ENCODE peak calls at places on chromosomes 5 and 9, in five cellular contexts. I, T, U, P and K are unnamed samples.

GRCh38 chr9:19229725-19230355 is 653 bp upstream of the DENND4C start:
- DNase-seq in P (peak; percentile 87), T (no peak), U (peak; percentile 37), I (no peak), K (no peak)

GRCh38 chr9:8821910-8822666 is 1022.5 kb upstream of the DMAC1 start:
- DNase-seq in T (no peak), U (no peak), I (no peak), P (no peak), K (no peak)

GRCh38 chr5:36227046-36227445 is 14.7 kb downstream of the NADK2 start:
- DNase-seq in P (no peak), T (no peak), I (no peak), U (no peak), K (no peak)

GRCh38 chr5:96433066-96433447 is at the start of gene PCSK1:
- DNase-seq in P (no peak), I (no peak), U (no peak), T (no peak), K (no peak)

GRCh38 chr9:95896580-95896979 is 21.1 kb downstream of the ERCC6L2 start:
- DNase-seq in P (no peak), U (no peak), T (no peak), I (no peak), K (no peak)

GRCh38 chr9:127910613-127911205 is 6.1 kb downstream of the ST6GALNAC4 start:
- DNase-seq in P (no peak), U (no peak), T (peak; percentile 34), I (no peak), K (no peak)

GRCh38 chr5:65640240-65640639 is 15.4 kb downstream of the SHLD3 start:
- DNase-seq in I (no peak), T (no peak), U (no peak), P (no peak), K (no peak)

GRCh38 chr5:62569466-62569865 is 9.2 kb upstream of the LRRC70 start:
- DNase-seq in U (no peak), P (no peak), T (peak; percentile 59), I (no peak), K (no peak)

GRCh38 chr9:98333703-98334582 is 78.5 kb upstream of the TBC1D2 start:
- DNase-seq in P (no peak), U (peak; percentile 83), I (peak; percentile 29), T (peak; percentile 91), K (no peak)

GRCh38 chr9:21402387-21403247 is 6.3 kb upstream of the IFNA8 start:
- DNase-seq in I (no peak), T (no peak), U (no peak), P (peak; percentile 48), K (no peak)

GRCh38 chr9:138066049-138066448 is 188.5 kb downstream of the CACNA1B start:
- DNase-seq in P (no peak), U (no peak), T (no peak), I (no peak), K (no peak)

GRCh38 chr9:89684912-89685636 is 80.3 kb downstream of the GADD45G start:
- DNase-seq in I (no peak), T (no peak), U (no peak), P (no peak), K (no peak)

GRCh38 chr5:45623855-45624254 is 72.3 kb downstream of the HCN1 start:
- DNase-seq in I (no peak), U (no peak), T (no peak), P (no peak), K (no peak)

GRCh38 chr5:1643651-1644392 is 120.1 kb upstream of the LPCAT1 start:
- DNase-seq in U (no peak), P (no peak), I (no peak), T (no peak), K (no peak)

GRCh38 chr5:1161832-1162229 is 39.6 kb upstream of the SLC6A19 start:
- DNase-seq in I (no peak), U (no peak), P (no peak), T (no peak), K (no peak)

GRCh38 chr5:167906209-167906853 is 385.1 kb upstream of the WWC1 start:
- DNase-seq in I (no peak), P (no peak), T (no peak), U (no peak), K (no peak)

GRCh38 chr5:95471447-95471846 is 80.3 kb downstream of the FAM81B start:
- DNase-seq in T (no peak), I (no peak), U (no peak), P (no peak), K (no peak)

GRCh38 chr5:150114102-150114641 is 27.8 kb upstream of the CSF1R start:
- DNase-seq in I (no peak), P (no peak), T (no peak), U (no peak), K (no peak)

GRCh38 chr5:63127054-63127453 is 548.4 kb downstream of the LRRC70 start:
- DNase-seq in U (peak; percentile 42), T (peak; percentile 50), P (no peak), I (no peak), K (no peak)

GRCh38 chr5:94690778-94691177 is 72.3 kb downstream of the SLF1 start:
- DNase-seq in P (no peak), T (no peak), U (no peak), I (no peak), K (no peak)

GRCh38 chr9:112520069-112520468 is 33.4 kb downstream of the KIAA1958 start:
- DNase-seq in T (no peak), I (no peak), U (no peak), P (no peak), K (no peak)

GRCh38 chr9:112516769-112517168 is 30.1 kb downstream of the KIAA1958 start:
- DNase-seq in P (no peak), I (no peak), T (no peak), U (no peak), K (no peak)

DNA sequence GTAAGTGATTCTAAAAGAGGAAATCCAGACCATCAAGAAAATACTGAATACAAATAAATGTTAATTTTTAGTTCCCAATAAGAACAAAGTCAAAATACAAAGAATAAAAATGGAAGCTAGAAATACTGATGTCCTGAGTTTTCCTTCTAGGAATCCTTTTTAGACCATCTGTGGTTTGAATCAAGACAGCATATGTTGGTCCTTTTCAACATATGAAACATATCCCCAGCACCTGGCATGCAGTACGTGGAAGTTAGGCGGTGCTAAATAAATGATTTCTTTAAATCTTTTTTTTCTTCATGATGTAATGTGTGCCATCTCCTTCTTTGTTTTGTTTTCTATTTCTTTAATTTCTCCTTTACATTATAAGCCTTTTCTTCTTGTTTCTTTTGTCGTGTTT is 34.0 kb downstream of the KIAA1958 start:
- DNase-seq in U (no peak), P (no peak), I (no peak), T (no peak), K (no peak)
- TF ChIP-seq CTCF in U (no peak), P (no peak), I (no peak), T (no peak), K (no peak)

GRCh38 chr9:93792358-93792757 is 162.8 kb downstream of the BARX1 start:
- DNase-seq in P (no peak), T (no peak), U (no peak), I (no peak), K (no peak)
- H3K4me3 ChIP-seq in P (no peak overlapping the region), T (no peak overlapping the region), U (no peak overlapping the region), I (no peak overlapping the region), K (no peak overlapping the region)

GRCh38 chr5:154406231-154406630 is 39.6 kb upstream of the SAP30L start:
- DNase-seq in U (no peak), T (no peak), I (no peak), P (no peak), K (no peak)

GRCh38 chr5:154403234-154403633 is 42.6 kb upstream of the SAP30L start:
- DNase-seq in I (no peak), T (no peak), P (no peak), U (no peak), K (no peak)

GRCh38 chr5:154403776-154404387 is 41.9 kb upstream of the SAP30L start:
- DNase-seq in I (no peak), U (no peak), P (no peak), T (no peak), K (no peak)

GRCh38 chr5:154406826-154407225 is 39.0 kb upstream of the SAP30L start:
- DNase-seq in U (no peak), P (no peak), I (no peak), T (no peak), K (no peak)

DNA sequence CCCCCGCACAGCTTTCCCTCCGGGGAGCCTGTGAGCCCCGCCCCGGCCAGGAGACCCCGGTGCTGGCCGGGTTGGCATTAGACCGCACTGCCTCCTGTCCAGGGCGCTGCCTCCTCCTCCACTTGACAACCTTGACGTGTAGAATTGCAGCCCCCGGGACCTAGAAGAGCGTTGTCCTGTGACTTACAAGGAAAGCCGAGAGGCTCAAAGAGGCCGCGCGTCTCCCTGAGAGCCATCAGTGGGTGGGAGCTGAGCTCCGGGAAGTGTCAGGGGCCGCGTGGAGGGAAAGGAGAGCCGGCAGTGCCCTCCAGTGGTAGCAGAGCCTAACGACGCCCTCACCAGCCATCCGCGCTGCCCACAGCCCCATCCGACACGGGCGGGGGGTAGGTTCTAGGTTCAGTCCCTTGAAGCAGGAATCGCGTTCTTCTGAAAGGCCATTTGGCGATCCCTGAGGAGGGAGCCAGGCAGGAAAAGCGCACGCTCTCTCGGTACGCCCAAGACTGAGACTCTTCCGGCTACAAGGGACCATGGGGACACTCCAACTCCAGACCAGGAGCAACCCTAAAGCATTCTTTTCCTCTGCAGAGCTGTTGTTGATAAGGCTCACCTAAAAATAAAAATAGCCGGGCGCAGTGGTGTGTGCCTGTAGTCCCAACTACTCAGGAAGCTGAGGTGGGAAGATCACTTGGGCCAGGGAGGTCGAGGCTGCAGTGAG is 40.6 kb upstream of the SAP30L start:
- DNase-seq in T (peak; percentile 78), P (peak; percentile 82), U (peak; percentile 72), I (peak; percentile 33), K (peak; percentile 30)
- TF ChIP-seq CTCF in T (peak; percentile 81), P (peak; percentile 76), U (peak; percentile 90), I (peak; percentile 84), K (peak; percentile 91)

GRCh38 chr9:92969516-92970466 is 22.5 kb downstream of the FGD3 start:
- DNase-seq in P (no peak), T (no peak), U (no peak), I (no peak), K (no peak)
- H3K4me3 ChIP-seq in P (no peak overlapping the region), T (no peak overlapping the region), U (no peak overlapping the region), I (no peak overlapping the region), K (no peak overlapping the region)

GRCh38 chr9:25960235-25960634 is 282.0 kb upstream of the TUSC1 start:
- DNase-seq in I (no peak), P (no peak), U (no peak), T (no peak), K (no peak)

GRCh38 chr9:25964239-25964638 is 286.0 kb upstream of the TUSC1 start:
- DNase-seq in U (peak; percentile 73), I (peak; percentile 83), T (peak; percentile 85), P (no peak), K (peak; percentile 2)
- TF ChIP-seq CTCF in U (peak; percentile 70), I (peak; percentile 57), T (peak; percentile 73), P (no peak), K (peak; percentile 15)

GRCh38 chr5:132747064-132747692 is at the start of gene CCNI2:
- DNase-seq in P (peak; percentile 79), I (no peak), T (no peak), U (no peak), K (no peak)
- H3K4me3 ChIP-seq in P (peak within 1 kb of the TSS; percentile 23), I (peak within 1 kb of the TSS; percentile 36), T (peak within 1 kb of the TSS; percentile 24), U (peak within 1 kb of the TSS; percentile 44), K (peak within 1 kb of the TSS; percentile 59)

GRCh38 chr9:133238851-133239532 is 29.9 kb upstream of the OBP2B start:
- DNase-seq in I (no peak), P (peak; percentile 84), T (peak; percentile 62), U (peak; percentile 33), K (peak; percentile 35)
- TF ChIP-seq CTCF in I (peak; percentile 74), P (peak; percentile 92), T (peak; percentile 60), U (peak; percentile 76), K (peak; percentile 95)